ENCODE peak calls at places on chromosomes 16 and 17, in six cellular contexts. One of them, this sample, is unnamed.

GRCh38 chr16:88758227-88758943 is 26.6 kb downstream of the PIEZO1 start:
- DNase-seq in H1: no peak
- DNase-seq in IMR-90: no peak
- DNase-seq in mesenchymal stem cell: no peak
- DNase-seq in trophoblast cell: no peak
- DNase-seq in neuronal stem cell: no peak
- DNase-seq in this sample: no peak

GRCh38 chr16:66894948-66895696 is 14.8 kb downstream of the PDP2 start:
- DNase-seq in IMR-90: peak
- DNase-seq in neuronal stem cell: peak
- DNase-seq in trophoblast cell: peak
- DNase-seq in mesenchymal stem cell: peak
- DNase-seq in H1: no peak
- DNase-seq in this sample: peak

GRCh38 chr17:3526971-3527370 is 30.6 kb downstream of the TRPV3 start:
- DNase-seq in trophoblast cell: no peak
- DNase-seq in mesenchymal stem cell: no peak
- DNase-seq in neuronal stem cell: no peak
- DNase-seq in H1: no peak
- DNase-seq in IMR-90: no peak
- DNase-seq in this sample: no peak

GRCh38 chr16:19090916-19091315 is 22.8 kb upstream of the ITPRIPL2 start:
- DNase-seq in mesenchymal stem cell: no peak
- DNase-seq in neuronal stem cell: no peak
- DNase-seq in trophoblast cell: no peak
- DNase-seq in IMR-90: no peak
- DNase-seq in H1: no peak
- DNase-seq in this sample: no peak

GRCh38 chr16:70747703-70748631 is 53.0 kb downstream of the VAC14 start:
- DNase-seq in neuronal stem cell: no peak
- DNase-seq in mesenchymal stem cell: peak
- DNase-seq in trophoblast cell: peak
- DNase-seq in H1: no peak
- DNase-seq in IMR-90: peak
- DNase-seq in this sample: peak

GRCh38 chr17:65055708-65056638 is 567 bp downstream of the GNA13 start:
- DNase-seq in mesenchymal stem cell: peak
- DNase-seq in H1: no peak
- DNase-seq in IMR-90: peak
- DNase-seq in trophoblast cell: peak
- DNase-seq in neuronal stem cell: no peak
- DNase-seq in this sample: peak

GRCh38 chr17:79183221-79184158 is 108.9 kb downstream of the ENGASE start:
- DNase-seq in mesenchymal stem cell: peak
- DNase-seq in IMR-90: no peak
- DNase-seq in H1: no peak
- DNase-seq in neuronal stem cell: peak
- DNase-seq in trophoblast cell: no peak
- DNase-seq in this sample: peak

GRCh38 chr17:28343491-28343932 is 8.0 kb downstream of the TNFAIP1 start:
- DNase-seq in mesenchymal stem cell: no peak
- DNase-seq in H1: no peak
- DNase-seq in IMR-90: no peak
- DNase-seq in neuronal stem cell: no peak
- DNase-seq in trophoblast cell: peak
- DNase-seq in this sample: no peak

GRCh38 chr17:73052923-73053322 is 39.6 kb downstream of the SLC39A11 start:
- DNase-seq in mesenchymal stem cell: no peak
- DNase-seq in trophoblast cell: no peak
- DNase-seq in H1: no peak
- DNase-seq in IMR-90: no peak
- DNase-seq in neuronal stem cell: no peak
- DNase-seq in this sample: no peak

GRCh38 chr17:45144199-45145034 is 3.9 kb upstream of the HEXIM1 start:
- DNase-seq in IMR-90: no peak
- DNase-seq in neuronal stem cell: no peak
- DNase-seq in mesenchymal stem cell: no peak
- DNase-seq in trophoblast cell: no peak
- DNase-seq in H1: no peak
- DNase-seq in this sample: no peak

GRCh38 chr17:8375738-8376259 is 705 bp downstream of the KRABD2 start:
- DNase-seq in H1: no peak
- DNase-seq in mesenchymal stem cell: no peak
- DNase-seq in IMR-90: peak
- DNase-seq in trophoblast cell: peak
- DNase-seq in neuronal stem cell: no peak
- DNase-seq in this sample: peak

GRCh38 chr17:6303664-6304063 is 131.3 kb downstream of the AIPL1 start:
- DNase-seq in IMR-90: no peak
- DNase-seq in H1: no peak
- DNase-seq in trophoblast cell: peak
- DNase-seq in neuronal stem cell: peak
- DNase-seq in mesenchymal stem cell: peak
- DNase-seq in this sample: peak

GRCh38 chr17:17885029-17885351 is 48.2 kb upstream of the SREBF1 start:
- DNase-seq in IMR-90: no peak
- DNase-seq in trophoblast cell: no peak
- DNase-seq in mesenchymal stem cell: no peak
- DNase-seq in H1: no peak
- DNase-seq in neuronal stem cell: no peak
- DNase-seq in this sample: no peak

GRCh38 chr16:46830417-46830901 is 521 bp downstream of the C16orf87 start:
- DNase-seq in H1: no peak
- DNase-seq in IMR-90: no peak
- DNase-seq in neuronal stem cell: peak
- DNase-seq in trophoblast cell: peak
- DNase-seq in mesenchymal stem cell: no peak
- DNase-seq in this sample: peak

DNA sequence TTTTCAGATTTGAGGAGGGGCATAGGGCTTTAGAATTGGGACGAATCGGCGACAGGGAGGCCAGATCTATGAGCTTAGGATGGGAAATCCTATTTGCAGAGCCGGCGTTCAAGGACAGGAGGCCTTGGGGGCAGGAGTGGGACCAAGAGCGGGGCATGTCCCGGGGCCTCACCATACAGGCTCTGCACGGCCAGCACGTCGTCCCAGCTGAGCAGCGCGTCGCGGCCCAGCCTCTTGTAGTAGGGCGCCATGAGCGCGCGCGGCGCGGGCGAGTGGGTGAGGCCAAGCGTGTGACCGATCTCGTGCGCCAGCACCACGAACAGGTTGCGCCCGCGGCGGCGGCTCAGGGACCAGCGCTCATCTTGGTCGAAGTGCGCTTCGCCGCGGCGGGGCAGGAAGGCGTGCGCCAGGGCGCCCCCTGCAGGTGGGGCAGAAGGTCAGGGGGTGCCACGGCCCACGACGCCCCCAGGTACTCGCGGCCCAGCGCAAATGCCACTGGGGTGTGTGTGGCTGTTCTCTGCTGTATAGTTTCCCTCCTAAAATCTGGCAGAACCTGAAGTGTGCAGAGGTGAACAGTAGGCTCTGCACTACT is 9.3 kb downstream of the C17orf50 start:
- DNase-seq in mesenchymal stem cell: no peak
- DNase-seq in neuronal stem cell: no peak
- DNase-seq in H1: no peak
- DNase-seq in trophoblast cell: no peak
- DNase-seq in IMR-90: no peak
- DNase-seq in this sample: no peak
- H3K4me3 ChIP-seq in mesenchymal stem cell: no peak
- H3K4me3 ChIP-seq in neuronal stem cell: no peak
- H3K4me3 ChIP-seq in H1: no peak
- H3K4me3 ChIP-seq in trophoblast cell: no peak
- H3K4me3 ChIP-seq in IMR-90: no peak
- H3K4me3 ChIP-seq in this sample: no peak

DNA sequence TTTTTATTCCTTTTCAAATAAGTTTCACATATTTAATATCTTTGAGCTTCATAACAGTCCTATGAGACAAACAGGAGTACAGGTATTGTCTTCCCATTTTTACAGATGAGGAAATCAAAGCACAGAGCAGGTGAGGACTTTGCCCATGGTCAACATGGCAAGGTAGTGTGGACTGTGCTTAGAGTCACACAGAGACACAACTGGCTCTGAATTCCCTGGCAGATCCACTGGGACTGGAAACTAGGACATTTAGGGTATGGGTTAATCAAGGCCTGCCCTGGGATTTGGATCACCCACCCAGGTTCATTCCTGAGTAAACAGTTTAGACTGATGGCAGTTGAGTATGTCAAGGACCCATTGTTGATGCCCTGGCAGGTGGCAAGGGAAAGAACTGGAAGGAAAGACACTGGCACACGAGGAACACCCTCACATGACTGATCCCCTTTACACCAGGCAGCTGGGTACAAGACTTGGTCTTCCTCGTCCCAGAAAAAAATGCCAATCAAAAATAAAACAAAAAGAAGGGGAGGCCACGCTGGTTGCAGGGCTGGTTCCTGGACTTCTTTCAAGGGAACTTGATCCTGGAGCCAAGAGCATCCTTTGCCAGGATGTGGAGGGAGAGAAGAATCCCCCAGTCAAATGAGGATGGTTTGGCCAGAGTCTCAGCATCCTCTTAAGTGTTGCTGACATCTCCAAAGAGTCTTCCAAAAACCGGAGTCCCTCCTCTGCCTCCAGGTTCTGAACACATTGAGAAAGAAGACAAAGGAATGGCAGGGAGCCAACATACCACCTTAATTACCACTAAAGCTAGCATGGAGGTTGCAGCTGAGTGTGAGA is 34.9 kb downstream of the CHD9 start:
- DNase-seq in H1: no peak
- DNase-seq in neuronal stem cell: peak
- DNase-seq in IMR-90: no peak
- DNase-seq in trophoblast cell: no peak
- DNase-seq in mesenchymal stem cell: no peak
- DNase-seq in this sample: peak
- H4K8ac ChIP-seq in H1: no peak
- H4K8ac ChIP-seq in neuronal stem cell: no peak
- H4K8ac ChIP-seq in IMR-90: peak
- H4K8ac ChIP-seq in trophoblast cell: no peak
- H4K8ac ChIP-seq in mesenchymal stem cell: no peak
- H4K8ac ChIP-seq in this sample: no peak

GRCh38 chr16:56588781-56589140 is 567 bp upstream of the MT3 start:
- DNase-seq in IMR-90: no peak
- DNase-seq in H1: no peak
- DNase-seq in mesenchymal stem cell: no peak
- DNase-seq in neuronal stem cell: no peak
- DNase-seq in trophoblast cell: no peak
- DNase-seq in this sample: no peak
- H3K4me3 ChIP-seq in IMR-90: peak
- H3K4me3 ChIP-seq in H1: peak
- H3K4me3 ChIP-seq in mesenchymal stem cell: no peak
- H3K4me3 ChIP-seq in neuronal stem cell: peak
- H3K4me3 ChIP-seq in trophoblast cell: no peak
- H3K4me3 ChIP-seq in this sample: no peak

GRCh38 chr17:81951785-81952684 is 5.0 kb upstream of the MYADML2 start:
- DNase-seq in mesenchymal stem cell: no peak
- DNase-seq in IMR-90: no peak
- DNase-seq in H1: no peak
- DNase-seq in neuronal stem cell: no peak
- DNase-seq in trophoblast cell: peak
- DNase-seq in this sample: no peak
- H4K8ac ChIP-seq in mesenchymal stem cell: no peak
- H4K8ac ChIP-seq in IMR-90: no peak
- H4K8ac ChIP-seq in H1: no peak
- H4K8ac ChIP-seq in neuronal stem cell: no peak
- H4K8ac ChIP-seq in trophoblast cell: no peak
- H4K8ac ChIP-seq in this sample: no peak

DNA sequence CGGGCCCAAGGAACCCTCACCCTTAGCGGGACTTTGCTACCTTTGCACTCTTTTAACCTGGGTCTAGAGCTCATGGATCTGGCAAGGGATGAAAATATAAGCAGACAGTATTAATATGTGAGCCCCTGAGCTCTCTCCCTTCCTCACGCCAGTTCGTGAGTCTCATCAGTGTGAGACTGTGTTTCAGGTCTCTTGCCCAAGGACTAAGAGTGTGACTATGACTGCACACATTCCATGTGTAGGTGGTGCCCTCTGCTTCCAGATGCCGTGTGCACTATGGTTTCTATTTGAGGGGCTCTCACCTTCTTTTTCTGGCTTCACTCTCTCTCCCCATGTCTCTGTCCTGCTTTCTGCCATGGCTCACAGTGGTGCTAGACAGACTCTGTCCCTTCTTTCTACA is 40.5 kb downstream of the DHRS7B start:
- DNase-seq in mesenchymal stem cell: no peak
- DNase-seq in trophoblast cell: no peak
- DNase-seq in H1: no peak
- DNase-seq in IMR-90: peak
- DNase-seq in neuronal stem cell: no peak
- DNase-seq in this sample: no peak
- H3K4me3 ChIP-seq in mesenchymal stem cell: no peak
- H3K4me3 ChIP-seq in trophoblast cell: no peak
- H3K4me3 ChIP-seq in H1: no peak
- H3K4me3 ChIP-seq in IMR-90: no peak
- H3K4me3 ChIP-seq in neuronal stem cell: no peak
- H3K4me3 ChIP-seq in this sample: no peak

GRCh38 chr16:86299882-86300490 is 210.3 kb upstream of the FOXF1 start:
- DNase-seq in mesenchymal stem cell: peak
- DNase-seq in trophoblast cell: no peak
- DNase-seq in H1: no peak
- DNase-seq in IMR-90: no peak
- DNase-seq in neuronal stem cell: no peak
- DNase-seq in this sample: no peak

GRCh38 chr16:86303787-86304685 is 206.3 kb upstream of the FOXF1 start:
- DNase-seq in neuronal stem cell: no peak
- DNase-seq in IMR-90: peak
- DNase-seq in H1: no peak
- DNase-seq in mesenchymal stem cell: peak
- DNase-seq in trophoblast cell: no peak
- DNase-seq in this sample: no peak

GRCh38 chr16:86298166-86299131 is 211.9 kb upstream of the FOXF1 start:
- DNase-seq in neuronal stem cell: no peak
- DNase-seq in mesenchymal stem cell: peak
- DNase-seq in H1: no peak
- DNase-seq in IMR-90: peak
- DNase-seq in trophoblast cell: no peak
- DNase-seq in this sample: no peak

GRCh38 chr16:86302710-86303109 is 207.6 kb upstream of the FOXF1 start:
- DNase-seq in mesenchymal stem cell: no peak
- DNase-seq in neuronal stem cell: no peak
- DNase-seq in IMR-90: no peak
- DNase-seq in trophoblast cell: no peak
- DNase-seq in H1: no peak
- DNase-seq in this sample: peak

DNA sequence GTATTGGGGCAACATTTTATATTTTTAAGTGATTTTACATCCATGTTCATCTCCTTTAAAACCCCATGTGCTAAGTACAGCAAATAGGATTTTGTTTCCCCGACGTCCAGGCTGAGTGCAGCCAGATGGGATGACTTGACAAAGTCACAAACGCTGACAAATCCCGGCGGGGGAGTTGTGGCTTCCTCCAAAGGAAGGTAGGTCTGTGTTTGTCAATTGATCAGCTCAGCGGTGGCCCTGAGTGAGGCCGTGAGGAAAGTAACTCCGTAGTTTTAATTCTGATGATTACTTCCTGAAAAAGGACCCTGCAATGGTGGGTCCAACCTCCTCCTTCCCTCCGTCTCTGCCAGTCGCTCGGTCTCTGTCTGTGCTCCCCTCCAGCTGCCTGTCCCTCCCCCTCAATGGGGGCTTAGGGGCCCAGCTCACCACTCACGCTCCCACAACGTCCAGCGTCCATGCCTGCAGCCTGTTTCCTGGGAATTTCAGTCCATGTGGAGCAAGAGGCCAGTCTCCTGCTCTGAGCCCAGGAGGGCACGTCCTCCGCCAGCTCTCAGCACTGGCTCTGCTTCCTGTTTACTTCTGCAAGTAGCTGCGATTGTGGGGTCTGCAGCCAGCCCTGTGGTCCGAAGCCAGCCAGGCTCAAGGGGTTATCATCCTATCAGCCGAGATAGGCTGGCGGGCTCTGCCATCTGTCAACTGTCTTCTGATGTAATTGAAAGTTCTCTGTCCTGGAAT is 209.4 kb upstream of the FOXF1 start:
- DNase-seq in H1: no peak
- DNase-seq in trophoblast cell: no peak
- DNase-seq in mesenchymal stem cell: peak
- DNase-seq in IMR-90: peak
- DNase-seq in neuronal stem cell: no peak
- DNase-seq in this sample: peak
- H4K8ac ChIP-seq in H1: peak
- H4K8ac ChIP-seq in trophoblast cell: peak
- H4K8ac ChIP-seq in mesenchymal stem cell: peak
- H4K8ac ChIP-seq in IMR-90: peak
- H4K8ac ChIP-seq in neuronal stem cell: no peak
- H4K8ac ChIP-seq in this sample: no peak